ENCODE peak calls at places on chromosomes 3 and 15, in seven cellular contexts. Q is ovary; M is NCI-H748 treated with DMSO at 0.1 percent for 48 hours; P is kidney tubule cell; R is activated CD4-positive, alpha-beta T cell treated with anti-CD3 and anti-CD28 coated beads for 48 hours; Z is cardiac muscle cell; L is activated CD8-positive, alpha-beta T cell treated with anti-CD3 and anti-CD28 coated beads, Interleukin-2, amount 10 ng/mL, durations not matched to agents 7 days and 5 days. C is an unnamed sample.

GRCh38 chr15:77516786-77517185 is 96.1 kb downstream of the HMG20A start:
- DNase-seq in L (no peak), P (no peak), M (no peak), R (no peak), Q (no peak), Z (no peak), C (no peak)

GRCh38 chr3:28846948-28847527 is 433.8 kb upstream of the RBMS3 start:
- DNase-seq in M (no peak), Z (no peak), L (no peak), P (no peak), Q (no peak), R (no peak), C (no peak)

GRCh38 chr3:186236357-186237020 is 125.5 kb downstream of the DGKG start:
- DNase-seq in R (no peak), M (no peak), L (no peak), Z (peak), Q (no peak), P (no peak), C (no peak)

GRCh38 chr3:108159865-108160264 is 62.4 kb downstream of the IFT57 start:
- DNase-seq in M (no peak), R (no peak), Z (no peak), P (peak), L (no peak), Q (no peak), C (no peak)

GRCh38 chr3:15291589-15292541 is 40.5 kb downstream of the SH3BP5 start:
- DNase-seq in M (no peak), P (no peak), Q (no peak), L (peak), R (peak), Z (no peak), C (peak)

GRCh38 chr3:37183375-37183831 is 9.0 kb upstream of the LRRFIP2 start:
- DNase-seq in Z (no peak), M (no peak), L (no peak), Q (no peak), P (peak), R (no peak), C (no peak)

GRCh38 chr3:65342084-65342683 is 654.4 kb upstream of the ADAMTS9 start:
- DNase-seq in L (peak), Q (peak), R (peak), Z (peak), P (peak), M (peak), C (no peak)

GRCh38 chr3:14984581-14985113 is 37.3 kb downstream of the NR2C2 start:
- DNase-seq in L (no peak), M (no peak), P (no peak), R (no peak), Q (no peak), Z (no peak), C (no peak)

GRCh38 chr3:120956143-120956542 is 48.1 kb downstream of the STXBP5L start:
- DNase-seq in Q (no peak), L (no peak), R (no peak), P (no peak), M (no peak), Z (no peak), C (no peak)

GRCh38 chr3:161026612-161027217 is 78.4 kb downstream of the B3GALNT1 start:
- DNase-seq in P (no peak), R (no peak), L (no peak), Z (no peak), Q (no peak), M (no peak), C (no peak)

GRCh38 chr3:152395764-152396163 is 127.0 kb downstream of the MBNL1 start:
- DNase-seq in P (no peak), R (no peak), M (no peak), Q (no peak), L (no peak), Z (no peak), C (no peak)

GRCh38 chr15:48481802-48482201 is 150.6 kb downstream of the DUT start:
- DNase-seq in L (no peak), P (no peak), R (no peak), M (peak), Z (no peak), Q (no peak), C (no peak)

GRCh38 chr3:32313723-32314473 is 75.4 kb downstream of the CMTM8 start:
- DNase-seq in Q (no peak), M (no peak), P (peak), L (peak), Z (no peak), R (peak), C (no peak)

GRCh38 chr15:25664761-25665160 is 198.4 kb downstream of the ATP10A start:
- DNase-seq in M (no peak), Z (no peak), L (no peak), R (no peak), Q (no peak), P (peak), C (no peak)

GRCh38 chr15:65304393-65305143 is at the start of gene RNU5B-1:
- DNase-seq in R (peak), Q (peak), L (peak), M (peak), P (peak), Z (peak), C (peak)

GRCh38 chr15:95284933-95285401 is 1045.5 kb upstream of the NR2F2 start:
- DNase-seq in Q (peak), L (peak), P (no peak), Z (peak), M (no peak), R (peak), C (no peak)

GRCh38 chr3:65597225-65597951 is 441.3 kb downstream of the MAGI1 start:
- DNase-seq in Z (peak), M (peak), R (no peak), L (no peak), P (peak), Q (peak), C (no peak)

GRCh38 chr3:38397320-38397719 is 50.7 kb downstream of the XYLB start:
- DNase-seq in L (peak), P (peak), Z (peak), M (no peak), Q (no peak), R (peak), C (peak)

GRCh38 chr15:36432162-36432561 is 147.3 kb upstream of the CDIN1 start:
- DNase-seq in R (no peak), M (no peak), Z (no peak), Q (no peak), P (peak), L (no peak), C (no peak)

GRCh38 chr3:141478139-141478538 is 8.7 kb upstream of the RASA2 start:
- DNase-seq in P (no peak), M (no peak), Z (no peak), R (no peak), Q (no peak), L (no peak), C (no peak)

GRCh38 chr3:175940881-175941280 is 1081.7 kb downstream of the NAALADL2 start:
- DNase-seq in L (no peak), M (no peak), P (peak), R (no peak), Q (no peak), Z (no peak), C (no peak)

GRCh38 chr3:138696661-138697370 is 88.2 kb downstream of the FAIM start:
- DNase-seq in Q (no peak), P (no peak), R (no peak), L (no peak), Z (no peak), M (no peak), C (no peak)

GRCh38 chr3:48157215-48157840 is 30.9 kb downstream of the CDC25A start:
- DNase-seq in P (peak), M (no peak), Q (no peak), L (no peak), R (no peak), Z (no peak), C (no peak)

GRCh38 chr3:172042136-172042535 is 2.8 kb downstream of the FNDC3B start:
- DNase-seq in L (no peak), R (no peak), P (no peak), M (no peak), Z (no peak), Q (no peak), C (no peak)

GRCh38 chr3:123791898-123792297 is 92.2 kb downstream of the MYLK start:
- DNase-seq in Z (no peak), M (no peak), L (no peak), Q (no peak), P (peak), R (no peak), C (no peak)

GRCh38 chr3:194632211-194632982 is 822 bp downstream of the TMEM44 start:
- DNase-seq in Z (no peak), R (peak), Q (peak), L (peak), M (no peak), P (peak), C (no peak)

GRCh38 chr15:64134322-64134829 is 17.2 kb upstream of the SNX22 start:
- DNase-seq in P (no peak), Q (peak), Z (no peak), L (no peak), M (no peak), R (no peak), C (no peak)

GRCh38 chr15:81087121-81087520 is 46.9 kb upstream of the CFAP161 start:
- DNase-seq in M (no peak), Z (no peak), R (no peak), L (no peak), P (no peak), Q (no peak), C (no peak)

GRCh38 chr3:125140011-125140813 is 72.3 kb downstream of the SLC12A8 start:
- DNase-seq in L (no peak), M (no peak), Q (no peak), P (no peak), R (no peak), Z (no peak), C (no peak)

GRCh38 chr3:100891033-100891432 is 102.2 kb downstream of the ABI3BP start:
- DNase-seq in R (no peak), L (no peak), Q (no peak), Z (no peak), P (peak), M (no peak), C (no peak)

GRCh38 chr3:29644261-29644660 is 363.4 kb downstream of the RBMS3 start:
- DNase-seq in P (no peak), Z (no peak), Q (no peak), M (no peak), R (no peak), L (no peak), C (no peak)

GRCh38 chr15:33839540-33839939 is 128.8 kb upstream of the CHRM5 start:
- DNase-seq in L (no peak), M (no peak), Q (no peak), R (no peak), P (no peak), Z (no peak), C (no peak)